ENCODE peak calls at places on chromosome 6, in four cellular contexts. Z, F, X and M are unnamed samples.

GRCh38 chr6:120431841-120432240 is 902.4 kb downstream of the TBC1D32 start:
- DNase-seq in Z (no peak), F (no peak), X (no peak), M (no peak)

GRCh38 chr6:157246048-157246630 is 77.2 kb downstream of the TMEM242 start:
- DNase-seq in Z (no peak), F (no peak), X (no peak), M (no peak)

GRCh38 chr6:28107506-28107905 is 16.9 kb upstream of the ZSCAN16 start:
- DNase-seq in Z (no peak), F (no peak), X (no peak), M (no peak)

GRCh38 chr6:14661188-14661587 is 543.6 kb downstream of the CD83 start:
- DNase-seq in Z (no peak), F (no peak), X (peak; percentile 85), M (peak; percentile 89)

GRCh38 chr6:132684267-132684666 is 25.3 kb upstream of the TAAR1 start:
- DNase-seq in Z (no peak), F (no peak), X (peak; percentile 6), M (peak; percentile 34)

GRCh38 chr6:36697481-36697903 is at the start of gene RAB44:
- DNase-seq in Z (peak; percentile 18), F (no peak), X (no peak), M (no peak)

GRCh38 chr6:86943819-86944407 is 6.6 kb downstream of the HTR1E start:
- DNase-seq in Z (no peak), F (no peak), X (no peak), M (no peak)

GRCh38 chr6:109867009-109867969 is 110.8 kb upstream of the GPR6 start:
- DNase-seq in Z (no peak), F (no peak), X (peak; percentile 35), M (peak; percentile 6)

GRCh38 chr6:15476631-15477380 is 186.0 kb downstream of the DTNBP1 start:
- DNase-seq in Z (no peak), F (no peak), X (peak; percentile 38), M (peak; percentile 88)

GRCh38 chr6:52286798-52287432 is 2.4 kb upstream of the MCM3 start:
- DNase-seq in Z (peak; percentile 49), F (peak; percentile 51), X (peak; percentile 79), M (peak; percentile 72)

GRCh38 chr6:166705070-166705469 is 78.0 kb upstream of the RPS6KA2 start:
- DNase-seq in Z (no peak), F (no peak), X (no peak), M (no peak)

GRCh38 chr6:135423649-135424128 is 73.9 kb downstream of the AHI1 start:
- DNase-seq in Z (no peak), F (peak; percentile 21), X (peak; percentile 60), M (peak; percentile 59)

GRCh38 chr6:137876547-137876946 is 9.5 kb downstream of the TNFAIP3 start:
- DNase-seq in Z (no peak), F (no peak), X (no peak), M (no peak)

GRCh38 chr6:139713911-139714527 is 339.6 kb upstream of the CITED2 start:
- DNase-seq in Z (no peak), F (no peak), X (no peak), M (no peak)

GRCh38 chr6:116405147-116405546 is 34.4 kb downstream of the DSE start:
- DNase-seq in Z (no peak), F (no peak), X (no peak), M (peak; percentile 84)

GRCh38 chr6:158708239-158708638 is 58.4 kb downstream of the SYTL3 start:
- DNase-seq in Z (peak; percentile 39), F (no peak), X (no peak), M (peak; percentile 60)

GRCh38 chr6:20664250-20664649 is 130.0 kb downstream of the CDKAL1 start:
- DNase-seq in Z (no peak), F (no peak), X (no peak), M (no peak)

GRCh38 chr6:19599813-19600464 is 237.2 kb upstream of the ID4 start:
- DNase-seq in Z (no peak), F (no peak), X (no peak), M (no peak)

GRCh38 chr6:30169658-30170614 is 6.6 kb downstream of the TRIM15 start:
- DNase-seq in Z (no peak), F (peak; percentile 38), X (peak; percentile 62), M (peak; percentile 49)

GRCh38 chr6:20712011-20712410 is 177.8 kb downstream of the CDKAL1 start:
- DNase-seq in Z (no peak), F (no peak), X (peak; percentile 37), M (no peak)

GRCh38 chr6:5094327-5094726 is 9.2 kb downstream of the PPP1R3G start:
- DNase-seq in Z (no peak), F (no peak), X (peak; percentile 91), M (peak; percentile 98)

GRCh38 chr6:2990179-2990931 is 9.3 kb upstream of the NQO2 start:
- DNase-seq in Z (no peak), F (no peak), X (peak; percentile 81), M (no peak)

GRCh38 chr6:36678488-36679042 is at the start of gene CDKN1A:
- DNase-seq in Z (peak; percentile 81), F (peak; percentile 76), X (peak; percentile 97), M (peak; percentile 93)

GRCh38 chr6:143901885-143902708 is 37.8 kb downstream of the ZC2HC1B start:
- DNase-seq in Z (no peak), F (no peak), X (peak; percentile 76), M (peak; percentile 49)

GRCh38 chr6:13488015-13488895 is 855 bp upstream of the GFOD1 start:
- DNase-seq in Z (peak; percentile 51), F (no peak), X (peak; percentile 79), M (peak; percentile 40)

GRCh38 chr6:149750136-149750609 is 632 bp downstream of the PCMT1 start:
- DNase-seq in Z (peak; percentile 86), F (peak; percentile 49), X (peak; percentile 77), M (peak; percentile 49)

GRCh38 chr6:134002821-134003220 is 49.6 kb downstream of the SLC2A12 start:
- DNase-seq in Z (no peak), F (no peak), X (no peak), M (peak; percentile 37)

GRCh38 chr6:13511913-13512717 is 24.7 kb upstream of the GFOD1 start:
- DNase-seq in Z (no peak), F (no peak), X (no peak), M (no peak)

GRCh38 chr6:157124855-157125254 is 198.5 kb downstream of the TMEM242 start:
- DNase-seq in Z (no peak), F (no peak), X (no peak), M (no peak)

GRCh38 chr6:47481806-47482205 is 4.2 kb downstream of the CD2AP start:
- DNase-seq in Z (no peak), F (no peak), X (no peak), M (no peak)

GRCh38 chr6:125789167-125789566 is 1.6 kb upstream of the NCOA7 start:
- DNase-seq in Z (no peak), F (no peak), X (no peak), M (no peak)

GRCh38 chr6:125791151-125791819 is 525 bp downstream of the NCOA7 start:
- DNase-seq in Z (peak; percentile 43), F (no peak), X (peak; percentile 56), M (peak; percentile 52)

GRCh38 chr6:125790403-125791150 is at the start of gene NCOA7:
- DNase-seq in Z (peak; percentile 80), F (peak; percentile 73), X (peak; percentile 74), M (peak; percentile 67)

GRCh38 chr6:125787791-125788190 is 3.0 kb upstream of the NCOA7 start:
- DNase-seq in Z (no peak), F (no peak), X (no peak), M (peak; percentile 54)

GRCh38 chr6:125789576-125790402 is 971 bp upstream of the NCOA7 start:
- DNase-seq in Z (peak; percentile 59), F (peak; percentile 8), X (peak; percentile 75), M (peak; percentile 44)
- H2AK5ac ChIP-seq in Z (no peak overlapping the region), F (no peak overlapping the region), X (no peak overlapping the region), M (peak overlapping the region; percentile 52)

DNA sequence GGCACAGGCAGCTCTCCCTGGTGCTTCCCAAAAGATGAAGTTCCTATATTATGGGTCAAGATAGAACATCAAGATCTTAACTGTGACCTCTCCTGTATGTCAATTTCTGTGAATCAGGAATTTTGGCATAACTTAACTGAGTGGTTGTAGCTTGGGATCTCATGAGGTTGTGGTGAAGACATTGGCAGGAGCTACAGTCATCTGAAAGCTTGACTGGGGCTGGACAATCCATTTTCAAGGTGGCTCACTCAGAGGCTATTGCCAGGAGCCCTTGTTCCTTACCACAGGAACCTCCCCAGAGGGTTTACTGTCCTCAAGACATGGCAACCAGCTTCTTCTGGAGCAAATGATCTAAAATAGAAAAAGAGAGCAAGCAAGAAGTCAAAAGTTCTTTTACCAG is 252.2 kb downstream of the ADGB start:
- DNase-seq in Z (no peak), F (no peak), X (no peak), M (no peak)
- H2AK5ac ChIP-seq in Z (no peak overlapping the region), F (no peak overlapping the region), X (no peak overlapping the region), M (peak overlapping the region; percentile 55)

GRCh38 chr6:164262348-164262747 is 847.8 kb downstream of the QKI start:
- DNase-seq in Z (no peak), F (no peak), X (no peak), M (no peak)
- H2AK5ac ChIP-seq in Z (no peak overlapping the region), F (no peak overlapping the region), X (no peak overlapping the region), M (no peak overlapping the region)

GRCh38 chr6:11128608-11129007 is 17.1 kb upstream of the ERVFRD-1 start:
- DNase-seq in Z (no peak), F (no peak), X (no peak), M (no peak)
- H2AK5ac ChIP-seq in Z (no peak overlapping the region), F (no peak overlapping the region), X (no peak overlapping the region), M (no peak overlapping the region)

GRCh38 chr6:34202329-34203201 is 34.1 kb upstream of the HMGA1 start:
- DNase-seq in Z (peak; percentile 92), F (no peak), X (peak; percentile 21), M (no peak)

GRCh38 chr6:34205466-34205865 is 31.2 kb upstream of the HMGA1 start:
- DNase-seq in Z (no peak), F (no peak), X (no peak), M (peak; percentile 25)

GRCh38 chr6:34204693-34205092 is 32.0 kb upstream of the HMGA1 start:
- DNase-seq in Z (no peak), F (no peak), X (no peak), M (no peak)

GRCh38 chr6:34200340-34200971 is 36.2 kb upstream of the HMGA1 start:
- DNase-seq in Z (peak; percentile 71), F (no peak), X (no peak), M (no peak)

DNA sequence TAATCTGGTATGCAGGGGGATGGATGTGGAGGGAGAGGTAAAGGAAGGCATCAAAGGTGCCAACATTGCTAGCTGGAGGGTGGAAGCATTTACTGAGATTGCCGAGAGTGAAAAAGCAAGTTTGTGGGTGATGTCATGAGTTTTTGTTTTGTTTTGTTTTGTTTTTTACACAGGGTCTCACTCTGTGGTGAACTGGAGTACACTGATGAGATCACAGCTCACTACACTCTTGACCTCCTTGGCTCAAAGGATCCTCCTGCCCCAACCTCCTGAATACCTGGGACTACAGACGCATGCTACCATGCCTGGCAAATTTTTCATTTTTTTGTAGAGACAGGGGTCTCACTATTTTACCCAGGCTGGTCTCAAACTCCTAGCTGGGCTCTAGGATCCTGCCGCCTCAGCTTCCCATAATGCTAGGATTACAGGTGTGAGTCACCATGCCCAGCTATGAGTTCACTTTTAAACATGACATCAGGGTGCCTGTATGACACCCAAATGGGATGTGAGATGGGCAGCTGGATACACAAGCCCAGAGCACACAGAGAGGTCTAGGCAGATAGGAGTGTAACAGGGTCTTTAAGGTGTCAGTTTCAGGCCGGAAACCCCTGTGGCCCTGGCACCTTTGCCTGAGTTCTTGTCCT is 35.1 kb upstream of the HMGA1 start:
- DNase-seq in Z (no peak), F (no peak), X (peak; percentile 19), M (peak; percentile 53)
- H2AK5ac ChIP-seq in Z (no peak overlapping the region), F (peak overlapping the region; percentile 86), X (no peak overlapping the region), M (peak overlapping the region; percentile 61)